ENCODE peak calls at places on chromosome 10, in ten cellular contexts. S is NCI-H187; A is ACHN; G is progenitor cell of endocrine pancreas; V is HepG2; T is SW 1271; N is left cardiac atrium; E is CD8-positive, alpha-beta memory T cell; Y is NCI-H2171; B is stimulated activated CD8-positive, alpha-beta memory T cell treated with anti-CD3 and anti-CD28 coated beads, Interleukin-4, amount 100 ng/mL, for 1 hour. M is an unnamed sample.
A peak's percentile ranks its signal among the peaks of the same experiment; 100 is the strongest.

GRCh38 chr10:29392376-29393021 is 103.6 kb downstream of the LYZL1 start:
- DNase-seq in S (no peak), A (peak; percentile 33), G (no peak), V (peak; percentile 54), T (peak; percentile 49), N (peak; percentile 33), E (no peak), Y (no peak), B (peak; percentile 5), M (peak; percentile 43)

GRCh38 chr10:107548301-107548700 is 383.8 kb upstream of the SORCS1 start:
- DNase-seq in S (no peak), A (no peak), G (no peak), V (no peak), T (no peak), N (no peak), E (peak; percentile 33), Y (no peak), B (no peak), M (no peak)

GRCh38 chr10:77555591-77556212 is 81.9 kb downstream of the KCNMA1 start:
- DNase-seq in S (no peak), A (no peak), G (no peak), V (no peak), T (no peak), N (no peak), E (no peak), Y (no peak), B (no peak), M (no peak)

GRCh38 chr10:107740962-107741690 is 576.6 kb upstream of the SORCS1 start:
- DNase-seq in S (no peak), A (no peak), G (no peak), V (no peak), T (no peak), N (no peak), E (no peak), Y (no peak), B (no peak), M (no peak)

GRCh38 chr10:129345763-129346162 is 121.3 kb upstream of the MGMT start:
- DNase-seq in S (no peak), A (no peak), G (no peak), V (no peak), T (no peak), N (no peak), E (no peak), Y (no peak), B (no peak), M (no peak)

GRCh38 chr10:109978481-109978880 is 29.3 kb upstream of the ADD3 start:
- DNase-seq in S (no peak), A (peak; percentile 52), G (no peak), V (peak; percentile 29), T (no peak), N (peak; percentile 26), E (peak; percentile 71), Y (no peak), B (peak; percentile 33), M (peak; percentile 70)

GRCh38 chr10:96152437-96152836 is 22.3 kb downstream of the ZNF518A start:
- DNase-seq in S (no peak), A (no peak), G (no peak), V (no peak), T (no peak), N (no peak), E (no peak), Y (no peak), B (no peak), M (no peak)

GRCh38 chr10:12484945-12485805 is 135.8 kb downstream of the CAMK1D start:
- DNase-seq in S (no peak), A (no peak), G (no peak), V (peak; percentile 13), T (no peak), N (peak; percentile 43), E (no peak), Y (no peak), B (no peak), M (no peak)

GRCh38 chr10:43075612-43076003 is 1.3 kb upstream of the RET start:
- DNase-seq in S (no peak), A (peak; percentile 25), G (no peak), V (no peak), T (no peak), N (no peak), E (no peak), Y (no peak), B (no peak), M (no peak)

GRCh38 chr10:114613237-114613979 is 44.7 kb downstream of the ABLIM1 start:
- DNase-seq in S (no peak), A (peak; percentile 88), G (no peak), V (peak; percentile 54), T (no peak), N (no peak), E (no peak), Y (no peak), B (no peak), M (no peak)

GRCh38 chr10:86087716-86088115 is 278.9 kb downstream of the GRID1 start:
- DNase-seq in S (no peak), A (no peak), G (no peak), V (no peak), T (no peak), N (no peak), E (no peak), Y (no peak), B (no peak), M (peak; percentile 92)

GRCh38 chr10:73554729-73555128 is 36.4 kb downstream of the USP54 start:
- DNase-seq in S (no peak), A (no peak), G (no peak), V (no peak), T (no peak), N (no peak), E (no peak), Y (no peak), B (no peak), M (no peak)

GRCh38 chr10:48509974-48510692 is 94.7 kb downstream of the ARHGAP22 start:
- DNase-seq in S (no peak), A (no peak), G (no peak), V (peak; percentile 20), T (no peak), N (no peak), E (no peak), Y (no peak), B (no peak), M (no peak)

GRCh38 chr10:4663162-4663992 is 162.6 kb upstream of the AKR1E2 start:
- DNase-seq in S (peak; percentile 42), A (peak; percentile 98), G (no peak), V (peak; percentile 85), T (peak; percentile 95), N (peak; percentile 59), E (no peak), Y (peak; percentile 76), B (no peak), M (no peak)

GRCh38 chr10:124601016-124601415 is 139.4 kb downstream of the LHPP start:
- DNase-seq in S (no peak), A (no peak), G (no peak), V (no peak), T (no peak), N (no peak), E (peak; percentile 33), Y (no peak), B (no peak), M (no peak)

GRCh38 chr10:60099998-60100747 is 193.8 kb upstream of the CCDC6 start:
- DNase-seq in S (no peak), A (peak; percentile 82), G (peak; percentile 17), V (peak; percentile 39), T (peak; percentile 39), N (no peak), E (no peak), Y (peak; percentile 21), B (no peak), M (peak; percentile 68)

GRCh38 chr10:130935051-130935450 is 376.5 kb downstream of the TCERG1L start:
- DNase-seq in S (no peak), A (no peak), G (no peak), V (no peak), T (no peak), N (no peak), E (no peak), Y (no peak), B (no peak), M (no peak)

GRCh38 chr10:46329690-46330016 is 42.9 kb downstream of the ANTXRL start:
- DNase-seq in S (no peak), A (no peak), G (no peak), V (no peak), T (no peak), N (no peak), E (no peak), Y (no peak), B (no peak), M (no peak)

GRCh38 chr10:36256905-36257304 is 614.8 kb upstream of the FZD8 start:
- DNase-seq in S (no peak), A (no peak), G (no peak), V (no peak), T (no peak), N (no peak), E (no peak), Y (no peak), B (no peak), M (no peak)

GRCh38 chr10:72574636-72575035 is 51.2 kb downstream of the MICU1 start:
- DNase-seq in S (no peak), A (no peak), G (no peak), V (no peak), T (no peak), N (no peak), E (no peak), Y (no peak), B (no peak), M (peak; percentile 70)

GRCh38 chr10:91190876-91191580 is 29.4 kb upstream of the PCGF5 start:
- DNase-seq in S (no peak), A (no peak), G (no peak), V (no peak), T (peak; percentile 4), N (no peak), E (no peak), Y (no peak), B (no peak), M (peak; percentile 77)

GRCh38 chr10:95440756-95441546 is 120.2 kb downstream of the SORBS1 start:
- DNase-seq in S (no peak), A (peak; percentile 46), G (no peak), V (peak; percentile 43), T (no peak), N (no peak), E (no peak), Y (no peak), B (no peak), M (no peak)

GRCh38 chr10:43259981-43260761 is 6.7 kb downstream of the RASGEF1A start:
- DNase-seq in S (no peak), A (no peak), G (no peak), V (no peak), T (no peak), N (no peak), E (peak; percentile 54), Y (no peak), B (no peak), M (no peak)

GRCh38 chr10:105986896-105987638 is 1177.4 kb downstream of the SORCS1 start:
- DNase-seq in S (no peak), A (no peak), G (no peak), V (no peak), T (no peak), N (peak; percentile 18), E (no peak), Y (no peak), B (no peak), M (no peak)

GRCh38 chr10:127968027-127968441 is 61.1 kb downstream of the PTPRE start:
- DNase-seq in S (no peak), A (no peak), G (no peak), V (no peak), T (no peak), N (no peak), E (no peak), Y (no peak), B (no peak), M (no peak)

GRCh38 chr10:95501203-95502094 is 59.7 kb downstream of the SORBS1 start:
- DNase-seq in S (no peak), A (no peak), G (no peak), V (peak; percentile 38), T (no peak), N (no peak), E (no peak), Y (no peak), B (no peak), M (no peak)

GRCh38 chr10:34814228-34815173 is 595 bp downstream of the PARD3 start:
- DNase-seq in S (no peak), A (peak; percentile 47), G (peak; percentile 54), V (peak; percentile 51), T (no peak), N (peak; percentile 44), E (no peak), Y (no peak), B (no peak), M (no peak)

GRCh38 chr10:357201-357950 is 222.1 kb downstream of the ZMYND11 start:
- DNase-seq in S (no peak), A (no peak), G (no peak), V (no peak), T (no peak), N (no peak), E (no peak), Y (no peak), B (no peak), M (no peak)

M was measured in globus pallidus.